ENCODE peak calls at places on chromosomes 13 and 19, in eight cellular contexts. Y is left ventricle myocardium inferior, Z is bronchial epithelial cell, R is brain microvascular endothelial cell, J is OCI-LY7, K is thoracic aorta, S is pancreas, T is fibroblast of pulmonary artery. M is an unnamed sample.

GRCh38 chr13:25683056-25683455 is 311.3 kb downstream of the ATP8A2 start:
- DNase-seq in Y (no peak), Z (no peak), R (no peak), J (no peak), K (no peak), S (no peak), T (no peak), M (no peak)

GRCh38 chr19:35261356-35262100 is 7.2 kb upstream of the USF2 start:
- DNase-seq in Y (no peak), Z (no peak), R (no peak), J (no peak), K (no peak), S (no peak), T (no peak), M (no peak)

GRCh38 chr13:45809810-45810394 is 41.7 kb downstream of the SIAH3 start:
- DNase-seq in Y (no peak), Z (no peak), R (peak), J (no peak), K (no peak), S (no peak), T (no peak), M (no peak)

GRCh38 chr13:44012910-44013309 is 133.2 kb downstream of the LACC1 start:
- DNase-seq in Y (no peak), Z (no peak), R (no peak), J (no peak), K (no peak), S (no peak), T (no peak), M (peak)

GRCh38 chr13:40190656-40191100 is 475.8 kb downstream of the FOXO1 start:
- DNase-seq in Y (no peak), Z (peak), R (peak), J (peak), K (no peak), S (no peak), T (peak), M (peak)

GRCh38 chr19:58477130-58477529 is 978 bp downstream of the ZNF446 start:
- DNase-seq in Y (no peak), Z (no peak), R (no peak), J (no peak), K (no peak), S (no peak), T (no peak), M (no peak)

GRCh38 chr13:35283856-35284255 is 192.6 kb downstream of the MAB21L1 start:
- DNase-seq in Y (no peak), Z (peak), R (no peak), J (no peak), K (no peak), S (no peak), T (peak), M (no peak)

GRCh38 chr13:112722433-112723250 is 32.8 kb downstream of the ATP11A start:
- DNase-seq in Y (peak), Z (peak), R (peak), J (no peak), K (no peak), S (peak), T (peak), M (peak)

GRCh38 chr19:48634036-48634342 is 3.2 kb downstream of the DBP start:
- DNase-seq in Y (no peak), Z (no peak), R (no peak), J (no peak), K (no peak), S (no peak), T (no peak), M (no peak)

GRCh38 chr19:38162094-38162493 is 61.9 kb downstream of the DPF1 start:
- DNase-seq in Y (no peak), Z (peak), R (no peak), J (no peak), K (no peak), S (no peak), T (no peak), M (peak)

GRCh38 chr19:21491161-21491560 is 14.2 kb upstream of the ZNF429 start:
- DNase-seq in Y (no peak), Z (peak), R (no peak), J (no peak), K (no peak), S (no peak), T (no peak), M (no peak)
- H3K4me3 ChIP-seq in Y (no peak), Z (no peak), R (no peak), J (no peak), K (no peak), S (no peak), T (no peak), M (no peak)

DNA sequence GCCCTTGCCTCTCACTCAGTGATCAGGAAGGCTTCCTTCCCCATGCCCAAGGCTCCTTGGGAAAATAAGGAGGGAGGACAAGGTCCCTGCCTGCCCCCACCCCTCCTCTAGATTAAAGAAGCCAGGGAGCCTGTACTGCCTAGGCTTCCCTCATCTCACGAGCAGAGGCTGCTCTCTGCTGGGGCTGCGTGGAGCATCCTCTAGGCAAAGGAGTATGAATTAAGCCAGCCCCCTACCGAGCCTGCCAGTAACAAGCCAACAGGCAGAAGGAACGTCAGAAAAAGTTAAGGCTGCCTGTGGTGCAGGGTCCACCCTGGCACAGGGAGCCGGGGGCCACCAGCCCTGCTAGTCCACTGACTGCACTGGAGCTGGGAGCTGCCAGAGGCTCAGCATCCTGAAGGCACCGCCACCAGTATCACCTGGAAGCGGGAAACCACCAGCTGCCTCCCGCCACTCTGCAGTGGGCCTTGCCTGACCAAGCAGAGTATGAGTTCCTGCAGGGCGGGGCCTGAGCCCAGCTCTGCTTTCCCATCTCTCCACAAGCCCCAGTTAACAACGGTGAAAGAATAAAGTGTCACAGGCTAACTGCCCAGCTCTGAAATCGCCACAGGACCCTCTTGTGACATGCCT is 6.8 kb downstream of the NAPA start:
- DNase-seq in Y (no peak), Z (no peak), R (no peak), J (no peak), K (no peak), S (no peak), T (no peak), M (no peak)
- TF ChIP-seq CTCF in Y (no peak), Z (no peak), R (no peak), J (no peak), K (no peak), S (no peak), T (no peak), M (no peak)

DNA sequence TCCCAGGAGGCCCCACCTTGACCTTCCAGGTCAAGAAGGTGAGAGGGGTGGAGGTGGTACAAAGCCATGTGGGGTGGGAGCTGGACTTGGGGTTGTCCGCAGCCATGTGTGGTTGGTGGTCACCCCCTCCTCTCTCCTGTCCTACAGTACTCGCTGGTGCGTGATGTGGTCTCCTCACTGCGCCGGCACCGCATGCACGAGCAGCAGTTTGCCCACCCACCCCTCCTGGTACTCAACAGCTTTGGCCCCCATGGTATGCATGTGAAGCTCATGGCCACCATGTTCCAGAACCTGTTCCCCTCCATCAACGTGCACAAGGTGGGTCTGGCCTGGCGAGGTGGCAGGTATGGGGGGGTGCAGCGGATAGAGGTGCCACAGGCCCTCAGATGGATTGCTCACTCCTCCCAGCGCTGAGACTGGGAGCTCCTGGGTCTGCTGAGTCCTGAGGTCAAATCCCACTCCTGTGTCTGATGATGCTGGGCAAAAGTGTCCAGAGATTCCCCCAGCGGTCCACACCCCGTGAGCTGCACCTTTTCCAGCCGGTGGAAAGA is 1.7 kb downstream of the PPAN start:
- DNase-seq in Y (no peak), Z (no peak), R (no peak), J (no peak), K (no peak), S (no peak), T (no peak), M (no peak)
- H3K4me3 ChIP-seq in Y (no peak), Z (no peak), R (peak), J (peak), K (no peak), S (no peak), T (no peak), M (no peak)

GRCh38 chr13:70098669-70099068 is 9.0 kb upstream of the ATXN8OS start:
- DNase-seq in Y (no peak), Z (peak), R (no peak), J (no peak), K (no peak), S (no peak), T (peak), M (peak)
- TF ChIP-seq CTCF in Y (peak), Z (peak), R (peak), J (peak), K (no peak), S (peak), T (peak), M (peak)

GRCh38 chr19:41224632-41225031 is 5.6 kb downstream of the AXL start:
- DNase-seq in Y (no peak), Z (no peak), R (no peak), J (no peak), K (no peak), S (no peak), T (no peak), M (no peak)

GRCh38 chr19:41226053-41226873 is 7.2 kb downstream of the AXL start:
- DNase-seq in Y (peak), Z (peak), R (peak), J (no peak), K (peak), S (peak), T (peak), M (peak)

GRCh38 chr19:41226874-41227390 is 7.9 kb downstream of the AXL start:
- DNase-seq in Y (no peak), Z (no peak), R (no peak), J (no peak), K (no peak), S (no peak), T (no peak), M (no peak)

GRCh38 chr19:41223431-41224234 is 4.6 kb downstream of the AXL start:
- DNase-seq in Y (no peak), Z (peak), R (peak), J (no peak), K (peak), S (no peak), T (peak), M (peak)

GRCh38 chr19:41225238-41226052 is 6.4 kb downstream of the AXL start:
- DNase-seq in Y (peak), Z (peak), R (peak), J (no peak), K (peak), S (peak), T (peak), M (peak)
- H3K4me3 ChIP-seq in Y (peak), Z (peak), R (peak), J (no peak), K (peak), S (peak), T (peak), M (peak)

GRCh38 chr19:2544576-2545415 is 68.9 kb downstream of the GADD45B start:
- DNase-seq in Y (peak), Z (no peak), R (no peak), J (no peak), K (no peak), S (no peak), T (no peak), M (no peak)

GRCh38 chr19:2542341-2543069 is 66.6 kb downstream of the GADD45B start:
- DNase-seq in Y (peak), Z (no peak), R (peak), J (no peak), K (no peak), S (no peak), T (no peak), M (no peak)

GRCh38 chr19:2546128-2547032 is 70.5 kb downstream of the GADD45B start:
- DNase-seq in Y (peak), Z (no peak), R (peak), J (no peak), K (peak), S (peak), T (no peak), M (peak)

GRCh38 chr19:2540646-2541454 is 64.9 kb downstream of the GADD45B start:
- DNase-seq in Y (peak), Z (peak), R (peak), J (no peak), K (peak), S (peak), T (peak), M (peak)

DNA sequence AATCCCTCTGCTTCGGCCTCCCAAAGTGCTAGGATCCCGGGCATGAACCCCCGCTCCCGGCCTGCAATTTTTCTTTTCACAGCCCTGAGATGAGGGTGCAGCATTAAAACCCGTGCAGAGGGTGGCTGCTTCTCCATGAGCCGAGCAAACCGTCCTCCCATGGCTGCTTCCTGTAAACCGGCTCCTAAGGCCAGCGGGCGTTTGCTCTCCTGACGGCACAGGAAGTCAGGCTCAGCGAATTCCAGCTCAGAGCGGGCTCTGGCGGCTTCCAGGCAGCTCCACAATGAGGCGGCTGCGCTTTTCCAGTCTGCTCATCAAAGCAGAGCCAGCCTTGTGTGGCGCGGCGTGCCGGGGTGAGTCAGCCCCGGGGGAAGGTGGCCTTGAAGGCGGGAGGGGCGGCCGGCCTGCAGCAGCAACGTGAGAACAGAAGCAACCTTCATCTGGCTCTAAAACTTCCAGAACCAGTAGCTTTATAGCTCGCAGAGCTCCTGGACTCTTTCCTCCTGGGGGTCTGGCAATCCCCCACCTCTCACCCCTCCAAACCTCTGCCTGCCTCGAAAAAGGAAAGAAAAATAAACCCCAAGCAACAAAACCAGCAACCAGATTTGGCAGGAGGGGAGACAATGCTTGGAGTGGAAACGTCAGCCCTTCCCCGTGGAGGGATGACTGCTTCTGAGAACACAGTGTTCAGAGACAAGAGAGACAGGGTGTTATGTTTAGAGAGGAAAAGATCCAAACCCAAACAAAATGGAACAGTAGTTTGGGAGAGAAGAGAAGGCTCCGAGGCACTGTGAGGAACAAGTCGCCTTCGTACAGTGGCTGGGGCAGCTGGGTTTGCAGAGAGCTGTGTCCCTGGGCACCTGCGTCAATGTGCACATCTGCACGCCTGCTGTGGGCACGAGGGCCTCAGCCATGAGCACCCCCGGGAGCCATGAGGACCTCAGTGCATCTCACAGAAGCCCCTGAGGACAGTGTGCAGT is 67.8 kb downstream of the GADD45B start:
- DNase-seq in Y (peak), Z (peak), R (peak), J (peak), K (peak), S (peak), T (peak), M (peak)
- TF ChIP-seq CTCF in Y (peak), Z (peak), R (peak), J (no peak), K (peak), S (no peak), T (peak), M (peak)

GRCh38 chr19:784541-784940 is 12.7 kb upstream of the PTBP1 start:
- DNase-seq in Y (no peak), Z (no peak), R (no peak), J (no peak), K (no peak), S (no peak), T (no peak), M (no peak)
- H3K4me3 ChIP-seq in Y (peak), Z (no peak), R (no peak), J (no peak), K (no peak), S (peak), T (no peak), M (no peak)

DNA sequence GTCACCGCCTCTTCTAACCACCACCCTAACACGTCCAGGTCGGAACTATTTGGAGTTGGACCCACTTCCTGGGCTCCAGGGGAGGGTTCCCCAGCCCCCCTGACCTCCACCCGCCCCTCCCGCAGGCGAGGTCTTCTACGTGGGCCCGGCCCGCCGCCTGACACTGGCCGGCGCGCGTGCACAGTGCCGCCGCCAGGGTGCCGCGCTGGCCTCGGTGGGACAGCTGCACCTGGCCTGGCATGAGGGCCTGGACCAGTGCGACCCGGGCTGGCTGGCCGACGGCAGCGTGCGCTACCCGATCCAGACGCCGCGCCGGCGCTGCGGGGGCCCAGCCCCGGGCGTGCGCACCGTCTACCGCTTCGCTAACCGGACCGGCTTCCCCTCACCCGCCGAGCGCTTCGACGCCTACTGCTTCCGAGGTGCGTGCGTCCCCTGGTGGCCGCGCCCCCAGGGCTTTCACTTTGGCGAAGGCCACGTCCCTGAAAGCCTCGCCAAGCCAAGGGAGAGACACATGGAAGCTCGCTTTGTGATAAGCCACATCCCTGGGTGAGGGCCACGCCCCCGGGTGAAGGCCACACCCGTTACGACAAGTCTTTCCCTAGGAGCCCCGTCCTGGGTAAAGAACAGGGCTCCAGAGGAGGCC is 13.2 kb downstream of the NCAN start:
- DNase-seq in Y (peak), Z (peak), R (peak), J (no peak), K (no peak), S (peak), T (peak), M (peak)
- TF ChIP-seq CTCF in Y (peak), Z (peak), R (peak), J (peak), K (peak), S (peak), T (peak), M (peak)